ENCODE peak calls at places on chromosomes 2 and 18, in eight cellular contexts. Y, N, B, C, R, S, T and A are unnamed samples. For H3K4me1, the result is how much of the 10 kb centered on the place peaks cover.

GRCh38 chr18:74456409-74457042 is 582 bp downstream of the DIPK1C start:
- DNase-seq in Y (no peak), N (no peak), B (no peak), C (no peak), R (peak), S (no peak), T (no peak), A (no peak)

GRCh38 chr2:71620851-71621251 is 167.5 kb downstream of the DYSF start:
- DNase-seq in Y (no peak), N (no peak), B (peak), C (no peak), R (no peak), S (no peak), T (no peak), A (no peak)

GRCh38 chr18:70781860-70782453 is 493.1 kb downstream of the SOCS6 start:
- DNase-seq in Y (no peak), N (peak), B (peak), C (peak), R (peak), S (peak), T (no peak), A (peak)

GRCh38 chr18:10074122-10074521 is 160.3 kb downstream of the VAPA start:
- DNase-seq in Y (no peak), N (no peak), B (no peak), C (no peak), R (no peak), S (no peak), T (no peak), A (no peak)

GRCh38 chr18:47254341-47254939 is 3.0 kb upstream of the SKOR2 start:
- DNase-seq in Y (no peak), N (no peak), B (peak), C (no peak), R (no peak), S (no peak), T (no peak), A (no peak)

GRCh38 chr2:102717308-102718018 is 44.4 kb upstream of the TMEM182 start:
- DNase-seq in Y (no peak), N (no peak), B (no peak), C (no peak), R (no peak), S (no peak), T (no peak), A (no peak)

GRCh38 chr2:238686223-238686622 is 161.7 kb upstream of the TWIST2 start:
- DNase-seq in Y (no peak), N (no peak), B (no peak), C (no peak), R (no peak), S (no peak), T (no peak), A (no peak)

GRCh38 chr18:51066273-51066672 is 36.3 kb downstream of the SMAD4 start:
- DNase-seq in Y (no peak), N (no peak), B (no peak), C (no peak), R (no peak), S (no peak), T (no peak), A (no peak)

GRCh38 chr2:671787-672605 is 5.2 kb downstream of the TMEM18 start:
- DNase-seq in Y (no peak), N (no peak), B (no peak), C (no peak), R (no peak), S (no peak), T (no peak), A (no peak)

GRCh38 chr2:239187464-239188253 is 213.2 kb downstream of the HDAC4 start:
- DNase-seq in Y (peak), N (no peak), B (no peak), C (no peak), R (no peak), S (no peak), T (no peak), A (no peak)

GRCh38 chr18:46096651-46097300 is 1.3 kb downstream of the ATP5F1A start:
- DNase-seq in Y (no peak), N (no peak), B (peak), C (peak), R (peak), S (peak), T (no peak), A (no peak)
- H3K4me1 ChIP-seq in Y (under half), N (under half), B (under half), C (under half), R (under half), S (under half), T (under half), A (under half)

GRCh38 chr2:144032566-144032965 is 487.4 kb downstream of the ZEB2 start:
- DNase-seq in Y (no peak), N (no peak), B (no peak), C (no peak), R (no peak), S (no peak), T (no peak), A (no peak)

GRCh38 chr2:144027593-144027992 is 492.3 kb downstream of the ZEB2 start:
- DNase-seq in Y (no peak), N (no peak), B (no peak), C (no peak), R (no peak), S (no peak), T (no peak), A (no peak)

DNA sequence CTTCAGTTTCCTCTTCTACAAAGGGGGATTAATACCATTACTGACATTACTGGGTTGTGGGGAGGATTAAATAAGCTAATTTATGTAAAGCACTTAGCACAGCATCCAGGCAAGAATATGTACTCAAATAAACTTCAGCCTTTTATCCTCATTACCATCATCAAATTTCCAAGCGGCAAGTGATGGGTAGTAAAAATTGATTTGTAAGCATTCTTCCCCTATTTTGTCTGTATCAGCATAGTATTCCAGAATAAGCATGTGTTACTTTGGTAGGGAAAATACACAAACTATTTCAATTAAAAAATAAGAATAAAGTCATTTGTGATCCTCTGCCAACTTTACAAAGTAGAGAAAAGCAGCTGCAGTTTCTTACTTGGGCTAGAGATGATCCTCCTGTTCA is 493.2 kb downstream of the ZEB2 start:
- DNase-seq in Y (no peak), N (no peak), B (no peak), C (no peak), R (no peak), S (no peak), T (no peak), A (no peak)
- H3K27ac ChIP-seq in Y (no peak), N (no peak), B (no peak), C (no peak), R (no peak), S (no peak), T (no peak), A (no peak)

DNA sequence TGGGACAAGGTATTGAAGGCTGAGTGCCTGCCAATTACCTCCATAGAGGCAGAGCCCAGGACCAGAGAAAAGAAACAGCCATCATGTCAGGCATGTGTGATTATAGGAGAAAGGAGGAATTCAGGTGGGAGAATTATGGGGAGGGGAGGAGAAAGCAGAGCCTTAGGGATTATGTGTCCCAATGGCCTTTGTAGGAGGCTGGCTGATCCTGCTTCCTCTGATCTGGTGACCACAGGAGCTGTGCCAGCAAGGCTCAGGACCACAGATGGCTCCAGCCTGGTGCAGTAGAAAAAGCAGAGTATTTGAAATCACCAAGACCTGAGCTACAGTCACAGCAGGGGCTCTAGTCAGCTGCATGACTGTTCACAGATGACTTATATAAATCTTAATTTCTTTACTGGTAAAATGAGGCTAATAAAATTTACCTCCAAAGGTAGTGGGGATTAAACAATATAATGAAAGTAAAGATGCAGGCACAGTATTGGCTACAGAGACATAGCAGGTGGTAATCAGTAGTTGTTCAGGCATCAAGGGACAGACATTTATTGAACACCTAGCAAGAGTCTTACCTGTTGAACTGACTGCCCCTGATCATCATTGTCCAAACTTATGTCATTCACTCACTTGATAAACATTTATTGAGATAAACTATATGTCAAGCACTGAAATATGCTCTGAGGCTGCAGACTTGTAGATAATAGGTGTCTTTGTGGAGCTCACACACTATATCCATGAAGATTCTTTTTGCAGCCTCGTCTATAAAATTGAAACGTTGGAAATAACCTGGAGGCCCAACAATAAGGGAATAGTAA is 121.3 kb downstream of the MYCN start:
- DNase-seq in Y (no peak), N (no peak), B (no peak), C (no peak), R (no peak), S (no peak), T (no peak), A (no peak)
- H3K4me1 ChIP-seq in Y (under half), N (under half), B (under half), C (under half), R (under half), S (under half), T (under half), A (under half)

DNA sequence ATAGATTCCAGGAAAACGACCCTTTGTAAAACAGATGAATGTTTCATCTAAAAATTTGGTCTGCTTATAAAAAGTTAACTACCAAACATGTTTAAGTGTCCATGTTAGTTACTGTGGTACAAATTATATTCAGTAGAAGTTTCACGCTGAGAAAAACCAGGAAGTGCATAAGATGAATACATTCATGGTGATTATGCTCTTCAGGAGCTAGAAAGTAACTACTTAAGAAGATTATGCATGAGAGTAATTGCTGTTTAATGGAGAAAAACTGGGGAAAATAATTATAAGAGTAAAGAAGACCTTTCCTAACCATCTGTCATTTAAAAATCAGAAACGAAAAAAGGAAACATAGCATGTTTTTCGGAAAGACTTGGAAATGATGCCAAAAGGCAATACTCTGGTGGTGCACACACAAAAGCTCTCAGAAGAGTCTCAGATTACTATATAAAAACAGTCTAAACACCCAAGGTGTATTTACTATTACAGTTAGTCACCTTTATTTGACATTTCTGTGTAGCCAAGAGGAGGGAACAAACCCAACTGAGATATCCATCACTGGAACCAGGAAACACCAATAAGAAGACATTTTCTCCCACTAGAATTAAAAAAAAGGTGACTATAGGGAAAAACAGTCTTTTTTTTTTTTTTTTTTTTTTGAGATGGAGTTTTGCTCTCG is 38.8 kb upstream of the METTL21A start:
- DNase-seq in Y (no peak), N (no peak), B (no peak), C (no peak), R (no peak), S (no peak), T (no peak), A (no peak)
- H3K27ac ChIP-seq in Y (no peak), N (no peak), B (no peak), C (no peak), R (no peak), S (no peak), T (no peak), A (no peak)

GRCh38 chr2:17558053-17558452 is 17.6 kb downstream of the VSNL1 start:
- DNase-seq in Y (no peak), N (no peak), B (no peak), C (no peak), R (no peak), S (no peak), T (no peak), A (no peak)
- H3K4me1 ChIP-seq in Y (under half), N (under half), B (under half), C (under half), R (under half), S (under half), T (under half), A (under half)